ENCODE peak calls at places on chromosome 5, in five cellular contexts. One of them, this sample, is unnamed.

GRCh38 chr5:93267276-93267675 is 313.7 kb downstream of the NR2F1-AS1 start:
- DNase-seq in GM12865: no peak
- DNase-seq in progenitor cell of endocrine pancreas: no peak
- DNase-seq in nephron progenitor cell: no peak
- DNase-seq in WERI-Rb-1: no peak
- DNase-seq in this sample: no peak

GRCh38 chr5:78527054-78527884 is 121.3 kb downstream of the LHFPL2 start:
- DNase-seq in progenitor cell of endocrine pancreas: no peak
- DNase-seq in GM12865: no peak
- DNase-seq in WERI-Rb-1: no peak
- DNase-seq in nephron progenitor cell: no peak
- DNase-seq in this sample: no peak

GRCh38 chr5:172274951-172275753 is 8.4 kb downstream of the UBTD2 start:
- DNase-seq in nephron progenitor cell: no peak
- DNase-seq in WERI-Rb-1: no peak
- DNase-seq in progenitor cell of endocrine pancreas: no peak
- DNase-seq in GM12865: peak; percentile 80
- DNase-seq in this sample: no peak

GRCh38 chr5:98573834-98574233 is 199.6 kb upstream of the RGMB start:
- DNase-seq in progenitor cell of endocrine pancreas: no peak
- DNase-seq in GM12865: no peak
- DNase-seq in WERI-Rb-1: no peak
- DNase-seq in nephron progenitor cell: no peak
- DNase-seq in this sample: no peak

GRCh38 chr5:150213530-150213929 is 23.7 kb downstream of the SLC6A7 start:
- DNase-seq in progenitor cell of endocrine pancreas: no peak
- DNase-seq in GM12865: no peak
- DNase-seq in nephron progenitor cell: no peak
- DNase-seq in WERI-Rb-1: no peak
- DNase-seq in this sample: no peak

GRCh38 chr5:113202904-113203716 is 226.5 kb downstream of the DCP2 start:
- DNase-seq in WERI-Rb-1: peak; percentile 99
- DNase-seq in nephron progenitor cell: peak; percentile 32
- DNase-seq in progenitor cell of endocrine pancreas: no peak
- DNase-seq in GM12865: no peak
- DNase-seq in this sample: no peak

GRCh38 chr5:67543704-67544103 is 347.1 kb upstream of the CD180 start:
- DNase-seq in nephron progenitor cell: no peak
- DNase-seq in WERI-Rb-1: no peak
- DNase-seq in GM12865: no peak
- DNase-seq in progenitor cell of endocrine pancreas: no peak
- DNase-seq in this sample: no peak

GRCh38 chr5:89211836-89212235 is 328.9 kb upstream of the MEF2C start:
- DNase-seq in progenitor cell of endocrine pancreas: no peak
- DNase-seq in WERI-Rb-1: no peak
- DNase-seq in nephron progenitor cell: no peak
- DNase-seq in GM12865: no peak
- DNase-seq in this sample: no peak

GRCh38 chr5:142800776-142801494 is 30.8 kb downstream of the ARHGAP26 start:
- DNase-seq in WERI-Rb-1: no peak
- DNase-seq in GM12865: peak; percentile 65
- DNase-seq in progenitor cell of endocrine pancreas: no peak
- DNase-seq in nephron progenitor cell: no peak
- DNase-seq in this sample: no peak

GRCh38 chr5:120096413-120096812 is 367.7 kb upstream of the PRR16 start:
- DNase-seq in WERI-Rb-1: no peak
- DNase-seq in progenitor cell of endocrine pancreas: no peak
- DNase-seq in nephron progenitor cell: no peak
- DNase-seq in GM12865: peak; percentile 17
- DNase-seq in this sample: no peak

DNA sequence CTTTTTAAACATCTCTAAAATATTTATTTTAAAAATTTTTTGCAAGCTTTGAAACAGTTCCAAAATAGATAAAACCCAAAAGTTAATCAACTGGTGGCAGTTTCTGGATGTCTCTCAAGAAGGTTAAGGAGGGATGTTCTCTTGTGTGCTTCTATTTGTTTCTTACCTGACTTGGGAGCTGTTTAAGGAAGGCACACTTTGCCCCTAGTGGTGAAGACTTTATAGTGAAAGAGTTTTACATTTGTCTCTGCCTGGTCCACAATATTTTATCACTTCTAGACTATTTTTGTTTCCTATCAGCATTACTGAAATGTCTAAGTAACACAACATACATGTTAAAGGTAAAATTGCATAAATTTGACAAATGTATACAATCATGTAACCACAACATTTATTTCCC is 552.8 kb downstream of the SEMA5A start:
- DNase-seq in GM12865: peak; percentile 14
- DNase-seq in nephron progenitor cell: no peak
- DNase-seq in progenitor cell of endocrine pancreas: no peak
- DNase-seq in WERI-Rb-1: no peak
- DNase-seq in this sample: no peak
- TF ChIP-seq CTCF in GM12865: peak; percentile 40
- TF ChIP-seq CTCF in nephron progenitor cell: peak; percentile 52
- TF ChIP-seq CTCF in progenitor cell of endocrine pancreas: peak; percentile 65
- TF ChIP-seq CTCF in WERI-Rb-1: peak; percentile 64
- TF ChIP-seq CTCF in this sample: peak; percentile 40

DNA sequence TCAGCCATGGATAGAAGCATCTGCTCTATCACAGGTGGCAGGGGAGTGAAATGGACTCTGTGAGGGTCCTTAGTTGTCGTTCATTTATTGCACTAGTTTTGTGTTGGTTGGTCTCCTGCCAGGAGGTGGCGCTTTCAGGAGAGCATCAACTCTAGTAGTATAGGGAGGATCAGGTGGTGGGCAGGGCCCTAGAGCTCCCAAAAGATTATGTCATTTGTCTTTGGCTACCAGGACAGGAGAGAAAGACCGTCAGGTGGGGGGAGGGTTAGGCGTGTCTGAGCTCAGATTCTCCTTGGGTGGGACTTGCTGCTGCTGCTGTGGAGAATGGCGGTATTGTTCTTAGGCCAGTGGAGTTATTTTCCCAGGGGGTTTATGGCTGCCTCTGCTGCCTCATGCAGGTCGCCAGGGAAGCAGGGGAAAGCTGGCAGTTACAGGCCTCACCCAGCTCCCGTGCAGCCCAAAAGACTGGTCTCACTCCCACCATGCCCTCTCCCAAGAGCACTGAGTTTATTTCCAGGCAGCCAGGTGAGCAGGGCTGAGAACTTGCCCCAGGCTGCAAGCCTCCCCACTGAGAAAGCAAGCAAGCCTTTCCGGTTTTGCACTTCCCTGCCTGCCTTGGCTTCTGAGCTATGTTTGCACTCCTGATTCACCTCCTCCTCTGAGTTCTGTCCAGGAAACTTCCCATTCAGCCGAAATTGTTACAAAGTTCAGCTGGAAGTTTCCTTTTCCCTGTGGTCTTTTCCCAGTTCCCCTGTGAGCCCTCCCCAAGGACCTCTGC is 317.3 kb downstream of the TAF11L14 start:
- DNase-seq in nephron progenitor cell: peak; percentile 12
- DNase-seq in progenitor cell of endocrine pancreas: no peak
- DNase-seq in WERI-Rb-1: peak; percentile 61
- DNase-seq in GM12865: peak; percentile 2
- DNase-seq in this sample: no peak
- TF ChIP-seq CTCF in nephron progenitor cell: no peak
- TF ChIP-seq CTCF in progenitor cell of endocrine pancreas: peak; percentile 44
- TF ChIP-seq CTCF in WERI-Rb-1: peak; percentile 43
- TF ChIP-seq CTCF in GM12865: no peak
- TF ChIP-seq CTCF in this sample: no peak

DNA sequence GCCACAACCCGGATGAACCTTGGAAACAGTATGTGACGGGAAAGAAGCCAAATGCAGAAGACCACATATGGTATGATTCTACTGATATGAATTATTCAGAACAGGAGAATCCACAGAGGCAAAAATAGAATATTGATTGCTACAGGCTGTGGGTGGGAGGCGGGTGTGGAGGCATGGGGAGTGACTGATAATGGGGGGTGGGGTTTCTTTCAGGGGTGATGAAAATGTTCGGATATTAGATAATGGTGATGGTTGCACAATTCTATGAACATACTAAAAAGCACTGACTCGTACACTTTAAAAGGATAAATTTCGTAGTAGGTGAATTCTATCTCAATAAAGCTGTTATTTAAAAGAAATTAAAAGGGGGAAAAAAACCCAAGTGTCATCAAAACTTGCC is 10.7 kb downstream of the IL4 start:
- DNase-seq in GM12865: no peak
- DNase-seq in progenitor cell of endocrine pancreas: no peak
- DNase-seq in WERI-Rb-1: no peak
- DNase-seq in nephron progenitor cell: no peak
- DNase-seq in this sample: no peak
- TF ChIP-seq CTCF in GM12865: no peak
- TF ChIP-seq CTCF in progenitor cell of endocrine pancreas: no peak
- TF ChIP-seq CTCF in WERI-Rb-1: no peak
- TF ChIP-seq CTCF in nephron progenitor cell: no peak
- TF ChIP-seq CTCF in this sample: no peak

DNA sequence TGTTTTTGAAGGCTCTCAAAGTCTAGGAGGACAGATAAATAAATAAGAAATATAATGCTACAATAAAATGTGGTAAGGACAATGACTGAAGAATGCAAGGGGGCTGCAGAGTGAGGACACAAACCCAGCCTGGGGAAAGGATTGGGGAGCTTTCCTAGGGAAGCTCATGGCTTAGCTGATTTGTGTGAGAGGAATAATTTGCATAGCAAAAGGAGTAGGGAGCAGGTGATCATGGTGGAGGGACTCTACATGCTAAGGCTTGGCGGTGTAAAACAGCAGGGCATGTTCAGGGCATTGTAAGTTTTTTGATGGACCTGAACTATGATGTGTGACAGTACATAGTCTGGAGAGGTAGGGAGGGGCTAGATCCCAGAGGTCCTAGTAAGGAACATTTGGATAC is 49.5 kb upstream of the CLINT1 start:
- DNase-seq in progenitor cell of endocrine pancreas: no peak
- DNase-seq in nephron progenitor cell: no peak
- DNase-seq in GM12865: no peak
- DNase-seq in WERI-Rb-1: no peak
- DNase-seq in this sample: no peak
- TF ChIP-seq CTCF in progenitor cell of endocrine pancreas: no peak
- TF ChIP-seq CTCF in nephron progenitor cell: no peak
- TF ChIP-seq CTCF in GM12865: no peak
- TF ChIP-seq CTCF in WERI-Rb-1: no peak
- TF ChIP-seq CTCF in this sample: no peak

GRCh38 chr5:122332589-122333555 is 20.8 kb downstream of the SNCAIP start:
- DNase-seq in progenitor cell of endocrine pancreas: no peak
- DNase-seq in nephron progenitor cell: no peak
- DNase-seq in WERI-Rb-1: no peak
- DNase-seq in GM12865: no peak
- DNase-seq in this sample: no peak
- TF ChIP-seq CTCF in progenitor cell of endocrine pancreas: no peak
- TF ChIP-seq CTCF in nephron progenitor cell: no peak
- TF ChIP-seq CTCF in WERI-Rb-1: no peak
- TF ChIP-seq CTCF in GM12865: no peak
- TF ChIP-seq CTCF in this sample: no peak

DNA sequence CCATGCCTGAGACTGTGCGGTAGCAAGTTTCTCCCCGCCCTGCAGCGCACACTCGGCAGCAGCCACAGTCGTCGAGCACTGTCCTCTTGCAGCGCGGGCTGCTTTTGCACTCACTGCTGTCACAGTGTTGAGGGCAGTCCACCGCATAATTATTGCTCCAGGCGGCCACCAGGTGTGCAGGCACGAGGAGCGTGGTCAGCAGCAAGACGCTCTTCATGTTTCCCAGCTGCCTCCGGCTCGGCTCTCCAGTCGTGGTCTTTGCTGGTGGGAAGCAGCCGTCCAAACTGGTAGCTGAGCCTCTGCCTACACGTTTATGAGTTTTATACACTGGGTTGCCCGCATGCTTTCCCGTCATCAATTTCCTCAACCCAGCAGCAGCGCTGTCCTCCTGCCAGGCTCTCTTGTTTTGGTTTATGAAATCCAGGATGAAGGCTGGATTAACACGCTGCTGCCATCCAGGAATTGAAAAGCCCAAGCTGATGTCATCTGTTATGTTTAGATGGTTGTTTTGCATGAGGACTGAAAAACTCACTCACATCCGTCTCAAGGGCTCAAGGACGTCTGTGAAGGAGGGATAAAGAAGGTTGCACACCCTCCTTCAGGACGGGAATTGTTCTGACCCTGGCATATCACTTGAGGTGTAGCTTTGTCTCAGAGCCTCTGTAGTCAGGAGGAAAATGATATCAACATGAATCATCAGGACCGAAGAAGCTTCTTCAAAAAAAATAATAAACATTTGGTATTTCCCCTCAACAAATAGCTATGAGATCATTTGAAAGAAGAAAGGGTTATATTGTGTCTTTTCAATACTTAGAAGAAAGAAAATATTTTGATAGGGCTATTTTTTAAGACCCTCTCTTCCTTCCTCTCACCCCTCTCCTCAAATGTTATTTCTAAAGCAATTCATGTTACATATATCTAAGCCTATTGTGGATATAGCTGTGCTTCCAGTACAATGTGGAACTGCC is at the start of gene ESM1:
- DNase-seq in progenitor cell of endocrine pancreas: no peak
- DNase-seq in nephron progenitor cell: peak; percentile 8
- DNase-seq in WERI-Rb-1: no peak
- DNase-seq in GM12865: no peak
- DNase-seq in this sample: no peak
- TF ChIP-seq CTCF in progenitor cell of endocrine pancreas: peak; percentile 36
- TF ChIP-seq CTCF in nephron progenitor cell: no peak
- TF ChIP-seq CTCF in WERI-Rb-1: no peak
- TF ChIP-seq CTCF in GM12865: no peak
- TF ChIP-seq CTCF in this sample: no peak

GRCh38 chr5:43631182-43631910 is 28.4 kb downstream of the NNT start:
- DNase-seq in GM12865: peak; percentile 58
- DNase-seq in WERI-Rb-1: peak; percentile 86
- DNase-seq in progenitor cell of endocrine pancreas: no peak
- DNase-seq in nephron progenitor cell: peak; percentile 48
- DNase-seq in this sample: peak; percentile 21
- TF ChIP-seq CTCF in GM12865: peak; percentile 41
- TF ChIP-seq CTCF in WERI-Rb-1: peak; percentile 54
- TF ChIP-seq CTCF in progenitor cell of endocrine pancreas: peak; percentile 76
- TF ChIP-seq CTCF in nephron progenitor cell: peak; percentile 64
- TF ChIP-seq CTCF in this sample: peak; percentile 62

This sample was measured in GM13977.